ENCODE peak calls at places on chromosomes 7 and 10, in six cellular contexts. One of them, this sample, is unnamed.

GRCh38 chr7:91434821-91435220 is 170.6 kb downstream of the FZD1 start:
- DNase-seq in vagina: no peak
- DNase-seq in GM12878: no peak
- DNase-seq in progenitor cell of endocrine pancreas: no peak
- DNase-seq in colonic mucosa: no peak
- DNase-seq in fibroblast of mammary gland: peak; percentile 81
- DNase-seq in this sample: no peak

GRCh38 chr10:93757766-93758509 is at the start of gene LGI1:
- DNase-seq in vagina: no peak
- DNase-seq in GM12878: no peak
- DNase-seq in progenitor cell of endocrine pancreas: no peak
- DNase-seq in colonic mucosa: no peak
- DNase-seq in fibroblast of mammary gland: peak; percentile 6
- DNase-seq in this sample: no peak

GRCh38 chr7:43647772-43648643 is 65.1 kb downstream of the STK17A start:
- DNase-seq in vagina: no peak
- DNase-seq in GM12878: peak; percentile 85
- DNase-seq in progenitor cell of endocrine pancreas: no peak
- DNase-seq in colonic mucosa: peak; percentile 66
- DNase-seq in fibroblast of mammary gland: peak; percentile 100
- DNase-seq in this sample: peak; percentile 31

GRCh38 chr10:110414563-110415309 is 83.0 kb upstream of the DUSP5 start:
- DNase-seq in vagina: no peak
- DNase-seq in GM12878: peak; percentile 99
- DNase-seq in progenitor cell of endocrine pancreas: no peak
- DNase-seq in colonic mucosa: peak; percentile 46
- DNase-seq in fibroblast of mammary gland: no peak
- DNase-seq in this sample: peak; percentile 79

GRCh38 chr7:143467724-143468123 is 9.9 kb upstream of the TAS2R41 start:
- DNase-seq in vagina: no peak
- DNase-seq in GM12878: no peak
- DNase-seq in progenitor cell of endocrine pancreas: no peak
- DNase-seq in colonic mucosa: no peak
- DNase-seq in fibroblast of mammary gland: no peak
- DNase-seq in this sample: no peak

GRCh38 chr10:118564652-118565051 is 30.8 kb downstream of the PRLHR start:
- DNase-seq in vagina: peak; percentile 69
- DNase-seq in GM12878: no peak
- DNase-seq in progenitor cell of endocrine pancreas: no peak
- DNase-seq in colonic mucosa: no peak
- DNase-seq in fibroblast of mammary gland: peak; percentile 6
- DNase-seq in this sample: no peak

GRCh38 chr10:88389456-88389855 is 193.7 kb downstream of the RNLS start:
- DNase-seq in vagina: no peak
- DNase-seq in GM12878: peak; percentile 41
- DNase-seq in progenitor cell of endocrine pancreas: no peak
- DNase-seq in colonic mucosa: peak; percentile 68
- DNase-seq in fibroblast of mammary gland: peak; percentile 76
- DNase-seq in this sample: no peak

GRCh38 chr7:155136619-155137243 is 66.6 kb downstream of the HTR5A start:
- DNase-seq in vagina: no peak
- DNase-seq in GM12878: no peak
- DNase-seq in progenitor cell of endocrine pancreas: no peak
- DNase-seq in colonic mucosa: no peak
- DNase-seq in fibroblast of mammary gland: no peak
- DNase-seq in this sample: no peak

GRCh38 chr10:22805304-22805703 is 90.9 kb upstream of the PIP4K2A start:
- DNase-seq in vagina: no peak
- DNase-seq in GM12878: no peak
- DNase-seq in progenitor cell of endocrine pancreas: no peak
- DNase-seq in colonic mucosa: no peak
- DNase-seq in fibroblast of mammary gland: peak; percentile 48
- DNase-seq in this sample: no peak

GRCh38 chr10:49647985-49648795 is 31.3 kb upstream of the C10orf53 start:
- DNase-seq in vagina: peak; percentile 72
- DNase-seq in GM12878: no peak
- DNase-seq in progenitor cell of endocrine pancreas: no peak
- DNase-seq in colonic mucosa: no peak
- DNase-seq in fibroblast of mammary gland: no peak
- DNase-seq in this sample: no peak

GRCh38 chr7:91291902-91292301 is 27.7 kb downstream of the FZD1 start:
- DNase-seq in vagina: no peak
- DNase-seq in GM12878: no peak
- DNase-seq in progenitor cell of endocrine pancreas: no peak
- DNase-seq in colonic mucosa: no peak
- DNase-seq in fibroblast of mammary gland: no peak
- DNase-seq in this sample: no peak

GRCh38 chr7:76296743-76297740 is 5.4 kb upstream of the HSPB1 start:
- DNase-seq in vagina: peak; percentile 96
- DNase-seq in GM12878: no peak
- DNase-seq in progenitor cell of endocrine pancreas: no peak
- DNase-seq in colonic mucosa: peak; percentile 93
- DNase-seq in fibroblast of mammary gland: peak; percentile 93
- DNase-seq in this sample: no peak

GRCh38 chr7:1851731-1852531 is 181.9 kb downstream of the ELFN1 start:
- DNase-seq in vagina: no peak
- DNase-seq in GM12878: no peak
- DNase-seq in progenitor cell of endocrine pancreas: no peak
- DNase-seq in colonic mucosa: no peak
- DNase-seq in fibroblast of mammary gland: no peak
- DNase-seq in this sample: no peak

GRCh38 chr10:10564081-10564480 is 453.6 kb upstream of the CELF2 start:
- DNase-seq in vagina: no peak
- DNase-seq in GM12878: no peak
- DNase-seq in progenitor cell of endocrine pancreas: no peak
- DNase-seq in colonic mucosa: no peak
- DNase-seq in fibroblast of mammary gland: peak; percentile 88
- DNase-seq in this sample: no peak

DNA sequence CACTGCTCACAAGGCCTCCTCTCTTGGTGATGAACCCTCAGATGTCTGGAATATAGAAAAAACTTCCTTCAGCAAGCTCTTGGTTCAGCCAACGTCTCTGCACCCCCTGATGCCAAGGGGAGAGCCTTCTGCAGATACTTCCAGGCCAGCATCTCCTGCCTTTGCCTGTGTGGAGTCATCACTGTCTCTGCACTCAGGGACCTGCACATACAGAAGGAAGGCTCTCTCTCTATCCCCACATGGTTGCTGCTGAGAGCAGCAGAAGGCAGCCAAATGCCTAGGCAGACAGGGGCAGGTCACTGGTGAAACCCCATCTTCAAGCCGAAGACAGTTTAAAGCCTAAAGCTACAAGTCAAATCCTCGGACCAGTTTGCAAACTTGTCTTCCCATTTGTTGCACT is 137.6 kb downstream of the WDR11 start:
- DNase-seq in vagina: peak; percentile 34
- DNase-seq in GM12878: no peak
- DNase-seq in progenitor cell of endocrine pancreas: no peak
- DNase-seq in colonic mucosa: no peak
- DNase-seq in fibroblast of mammary gland: no peak
- DNase-seq in this sample: no peak
- TF ChIP-seq CTCF in vagina: no peak
- TF ChIP-seq CTCF in GM12878: no peak
- TF ChIP-seq CTCF in progenitor cell of endocrine pancreas: no peak
- TF ChIP-seq CTCF in colonic mucosa: no peak
- TF ChIP-seq CTCF in fibroblast of mammary gland: no peak
- TF ChIP-seq CTCF in this sample: no peak

DNA sequence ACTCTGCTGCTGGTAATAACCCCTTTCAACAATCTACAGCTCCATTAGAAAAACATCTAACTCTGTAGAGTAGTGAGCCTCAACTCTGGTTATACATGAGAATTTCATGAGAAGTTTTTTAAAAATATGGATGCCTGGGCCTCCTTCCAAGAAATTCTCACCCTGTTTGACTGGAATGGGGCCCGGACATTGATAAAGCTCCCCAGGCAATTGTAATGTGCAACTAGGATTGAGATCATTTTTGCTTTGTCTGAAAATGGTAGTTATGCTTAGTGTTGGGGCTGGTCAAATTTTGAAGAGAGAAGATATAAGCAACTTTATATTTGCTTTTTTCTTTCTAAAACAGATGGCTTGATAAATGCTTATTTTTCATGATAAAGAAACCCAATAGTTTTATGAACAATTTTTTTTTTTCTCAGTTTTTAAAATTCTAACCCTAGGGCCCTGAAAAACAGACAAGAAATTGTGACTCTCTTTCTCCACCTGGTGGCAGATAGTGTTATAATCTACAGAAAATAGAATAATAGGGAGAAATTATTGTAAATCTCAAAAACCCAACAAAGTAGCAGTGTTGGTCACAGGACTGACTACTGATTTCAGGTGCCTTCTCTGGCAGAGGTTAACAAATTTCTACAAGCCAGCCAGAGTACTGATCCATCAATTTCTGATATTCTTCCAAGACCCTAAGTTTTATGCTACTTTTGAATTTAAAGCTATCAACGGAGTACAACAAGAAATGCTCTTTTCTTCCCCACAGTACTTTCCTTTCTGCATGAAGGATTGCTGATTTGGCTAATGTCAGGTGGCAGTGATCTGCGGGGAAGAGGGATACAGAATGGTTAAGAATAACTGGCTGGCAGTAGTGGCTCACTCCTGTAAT is 174.8 kb downstream of the DKK1 start:
- DNase-seq in vagina: no peak
- DNase-seq in GM12878: no peak
- DNase-seq in progenitor cell of endocrine pancreas: no peak
- DNase-seq in colonic mucosa: no peak
- DNase-seq in fibroblast of mammary gland: peak; percentile 60
- DNase-seq in this sample: no peak
- TF ChIP-seq CTCF in vagina: peak; percentile 66
- TF ChIP-seq CTCF in GM12878: peak; percentile 41
- TF ChIP-seq CTCF in progenitor cell of endocrine pancreas: peak; percentile 78
- TF ChIP-seq CTCF in colonic mucosa: peak; percentile 48
- TF ChIP-seq CTCF in fibroblast of mammary gland: peak; percentile 53
- TF ChIP-seq CTCF in this sample: no peak

DNA sequence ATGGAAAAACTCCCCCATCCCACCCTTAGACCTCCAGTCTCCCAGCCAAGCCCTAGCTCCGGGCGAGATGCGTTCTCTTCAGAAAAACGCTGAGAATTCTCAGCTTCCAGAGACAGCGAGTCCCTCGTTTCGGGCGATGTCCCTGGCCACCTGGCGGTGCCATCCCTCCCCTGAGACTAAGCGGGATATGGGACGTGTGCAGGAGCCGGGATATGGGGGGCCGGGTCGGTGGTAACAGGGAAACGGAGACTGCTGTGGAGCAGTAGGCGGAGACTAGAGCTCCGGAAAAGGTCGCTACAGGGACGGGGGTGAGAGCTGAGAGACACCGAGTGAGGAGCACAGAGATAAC is 435 bp upstream of the STRIP2 start:
- DNase-seq in vagina: no peak
- DNase-seq in GM12878: no peak
- DNase-seq in progenitor cell of endocrine pancreas: no peak
- DNase-seq in colonic mucosa: no peak
- DNase-seq in fibroblast of mammary gland: no peak
- DNase-seq in this sample: no peak
- TF ChIP-seq CTCF in vagina: no peak
- TF ChIP-seq CTCF in GM12878: no peak
- TF ChIP-seq CTCF in progenitor cell of endocrine pancreas: peak; percentile 45
- TF ChIP-seq CTCF in colonic mucosa: no peak
- TF ChIP-seq CTCF in fibroblast of mammary gland: no peak
- TF ChIP-seq CTCF in this sample: no peak

GRCh38 chr10:62760401-62760800 is 44.1 kb upstream of the ADO start:
- DNase-seq in vagina: no peak
- DNase-seq in GM12878: no peak
- DNase-seq in progenitor cell of endocrine pancreas: no peak
- DNase-seq in colonic mucosa: no peak
- DNase-seq in fibroblast of mammary gland: no peak
- DNase-seq in this sample: no peak
- TF ChIP-seq CTCF in vagina: no peak
- TF ChIP-seq CTCF in GM12878: no peak
- TF ChIP-seq CTCF in progenitor cell of endocrine pancreas: no peak
- TF ChIP-seq CTCF in colonic mucosa: no peak
- TF ChIP-seq CTCF in fibroblast of mammary gland: no peak
- TF ChIP-seq CTCF in this sample: no peak

GRCh38 chr7:148747274-148747673 is 48.6 kb downstream of the CUL1 start:
- DNase-seq in vagina: no peak
- DNase-seq in GM12878: no peak
- DNase-seq in progenitor cell of endocrine pancreas: peak; percentile 38
- DNase-seq in colonic mucosa: no peak
- DNase-seq in fibroblast of mammary gland: no peak
- DNase-seq in this sample: no peak
- TF ChIP-seq CTCF in vagina: no peak
- TF ChIP-seq CTCF in GM12878: peak; percentile 36
- TF ChIP-seq CTCF in progenitor cell of endocrine pancreas: peak; percentile 60
- TF ChIP-seq CTCF in colonic mucosa: no peak
- TF ChIP-seq CTCF in fibroblast of mammary gland: no peak
- TF ChIP-seq CTCF in this sample: no peak

DNA sequence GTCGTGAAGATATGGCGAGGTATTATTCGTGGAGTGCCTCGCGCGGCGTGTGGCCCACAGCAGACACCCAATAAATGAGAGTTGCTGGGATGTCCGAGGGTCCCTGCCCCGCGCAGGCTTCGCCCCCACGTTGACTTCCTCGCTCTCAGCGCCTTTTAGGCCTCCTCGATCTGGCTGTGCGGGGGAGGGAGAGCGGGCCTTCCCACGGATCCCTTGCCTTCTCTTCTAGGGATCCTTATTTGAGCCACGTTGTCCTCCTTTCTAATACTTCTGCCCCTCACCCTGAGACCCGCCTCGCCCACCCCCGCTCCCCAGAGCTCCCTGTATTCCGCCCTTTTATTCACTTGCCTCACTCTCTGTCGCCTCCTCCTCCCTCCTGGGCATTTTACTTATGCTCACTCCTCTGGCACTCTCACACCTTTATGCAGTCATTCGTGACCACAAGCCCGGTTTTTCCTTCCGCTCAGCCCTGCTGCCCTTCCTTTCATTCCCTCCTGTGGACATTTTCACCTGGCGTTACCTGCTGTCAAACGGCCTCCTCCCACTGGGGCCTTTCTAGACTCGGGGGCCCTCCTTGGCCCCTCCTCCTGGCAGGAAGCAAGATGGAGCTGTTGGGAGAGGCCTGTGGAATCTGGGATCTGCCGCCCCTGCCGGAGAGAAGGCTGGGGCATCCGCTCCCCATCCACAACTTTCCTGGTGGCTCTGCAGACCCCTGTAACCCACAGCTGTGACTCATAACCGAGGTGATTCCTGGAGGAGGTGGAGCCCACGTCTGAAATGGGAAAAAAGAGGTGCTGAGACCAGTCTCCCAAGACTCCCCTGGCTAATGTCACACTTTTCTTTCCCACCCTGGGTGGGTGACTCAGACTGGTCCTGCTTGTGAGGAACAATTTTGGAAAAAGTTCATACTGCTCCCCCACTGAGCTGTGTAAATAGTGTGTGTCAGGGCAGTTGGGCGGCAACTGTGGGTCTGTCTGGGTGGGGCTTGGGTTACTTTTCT is 1.0 kb downstream of the VCL start:
- DNase-seq in vagina: peak; percentile 92
- DNase-seq in GM12878: no peak
- DNase-seq in progenitor cell of endocrine pancreas: peak; percentile 45
- DNase-seq in colonic mucosa: peak; percentile 72
- DNase-seq in fibroblast of mammary gland: peak; percentile 93
- DNase-seq in this sample: peak; percentile 23
- TF ChIP-seq CTCF in vagina: peak; percentile 24
- TF ChIP-seq CTCF in GM12878: no peak
- TF ChIP-seq CTCF in progenitor cell of endocrine pancreas: peak; percentile 56
- TF ChIP-seq CTCF in colonic mucosa: no peak
- TF ChIP-seq CTCF in fibroblast of mammary gland: peak; percentile 56
- TF ChIP-seq CTCF in this sample: no peak

GRCh38 chr7:99489235-99489634 is 10.8 kb downstream of the ZNF394 start:
- DNase-seq in vagina: no peak
- DNase-seq in GM12878: no peak
- DNase-seq in progenitor cell of endocrine pancreas: no peak
- DNase-seq in colonic mucosa: no peak
- DNase-seq in fibroblast of mammary gland: no peak
- DNase-seq in this sample: no peak
- TF ChIP-seq CTCF in vagina: no peak
- TF ChIP-seq CTCF in GM12878: no peak
- TF ChIP-seq CTCF in progenitor cell of endocrine pancreas: peak; percentile 18
- TF ChIP-seq CTCF in colonic mucosa: no peak
- TF ChIP-seq CTCF in fibroblast of mammary gland: no peak
- TF ChIP-seq CTCF in this sample: no peak